ENCODE peak calls at places on chromosomes 12 and 14, in nine cellular contexts. F is mesenteric fat pad; P is RWPE1; D is nephron progenitor cell; B is activated CD4-positive, alpha-beta memory T cell treated with anti-CD3 and anti-CD28 coated beads for 36 hours; R is T-helper 2 cell; M is activated CD8-positive, alpha-beta memory T cell treated with anti-CD3 and anti-CD28 coated beads, Interleukin-2, amount 50 U/mL, for 48 hours; T is Panc1; I is BJ. V is an unnamed sample.

GRCh38 chr14:32102152-32102787 is 25.2 kb downstream of the ARHGAP5 start:
- DNase-seq in I (no peak), M (no peak), D (no peak), R (no peak), B (peak), F (no peak), T (no peak), P (no peak), V (no peak)

GRCh38 chr14:61866932-61867920 is 105.0 kb downstream of the SNAPC1 start:
- DNase-seq in T (no peak), P (no peak), M (no peak), B (no peak), F (no peak), I (no peak), D (no peak), R (no peak), V (no peak)

GRCh38 chr12:99259040-99259934 is 388.3 kb upstream of the GARIN6 start:
- DNase-seq in F (no peak), T (no peak), B (no peak), I (no peak), P (no peak), R (no peak), M (no peak), D (no peak), V (no peak)

GRCh38 chr14:94307410-94307992 is 14.4 kb upstream of the SERPINA10 start:
- DNase-seq in R (no peak), I (no peak), F (no peak), B (no peak), T (no peak), D (no peak), P (no peak), M (no peak), V (no peak)

GRCh38 chr14:71136386-71137060 is 229.3 kb downstream of the PCNX1 start:
- DNase-seq in I (no peak), M (no peak), F (no peak), R (no peak), D (no peak), P (no peak), T (no peak), B (no peak), V (no peak)

GRCh38 chr12:119666900-119667576 is 895 bp upstream of the PRKAB1 start:
- DNase-seq in M (no peak), B (no peak), P (no peak), R (no peak), D (no peak), F (no peak), T (no peak), I (no peak), V (no peak)

GRCh38 chr14:26873556-26873955 is 275.7 kb upstream of the NOVA1 start:
- DNase-seq in F (no peak), R (no peak), M (no peak), D (no peak), B (no peak), I (no peak), P (no peak), T (no peak), V (no peak)

GRCh38 chr12:6277982-6278438 is 32.5 kb upstream of the PLEKHG6 start:
- DNase-seq in P (peak), B (peak), R (no peak), T (no peak), M (peak), F (peak), I (no peak), D (no peak), V (peak)

GRCh38 chr12:100127766-100128508 is 14.7 kb downstream of the BLTP3B start:
- DNase-seq in P (peak), F (no peak), D (no peak), R (no peak), T (no peak), B (no peak), I (no peak), M (no peak), V (no peak)

GRCh38 chr14:81401420-81402122 is 1.4 kb upstream of the STON2 start:
- DNase-seq in I (peak), D (no peak), T (no peak), P (peak), B (no peak), F (no peak), M (no peak), R (no peak), V (no peak)

GRCh38 chr12:49507139-49507538 is 31.7 kb upstream of the KCNH3 start:
- DNase-seq in I (peak), M (no peak), R (no peak), F (no peak), T (no peak), B (no peak), D (no peak), P (peak), V (no peak)

GRCh38 chr14:105161314-105161713 is 7.3 kb downstream of the JAG2 start:
- DNase-seq in T (no peak), F (no peak), M (no peak), D (no peak), R (no peak), P (no peak), I (no peak), B (no peak), V (no peak)

GRCh38 chr12:10709808-10710207 is 13.3 kb downstream of the YBX3 start:
- DNase-seq in M (no peak), T (no peak), P (no peak), F (no peak), R (no peak), B (no peak), I (no peak), D (no peak), V (no peak)

GRCh38 chr14:32738206-32738871 is 200.3 kb upstream of the NPAS3 start:
- DNase-seq in B (no peak), F (no peak), P (peak), M (no peak), T (no peak), I (no peak), R (no peak), D (no peak), V (no peak)

GRCh38 chr12:904010-904414 is 45.5 kb downstream of the RAD52 start:
- DNase-seq in M (no peak), P (no peak), D (no peak), B (no peak), F (no peak), T (no peak), R (no peak), I (no peak), V (no peak)

GRCh38 chr14:64702493-64703392 is 1.5 kb upstream of the PLEKHG3 start:
- DNase-seq in R (no peak), F (peak), B (peak), P (peak), T (no peak), M (no peak), I (no peak), D (peak), V (no peak)